ENCODE peak calls at places on chromosomes 12 and 14, in nine cellular contexts. One of them, this sample, is unnamed.

GRCh38 chr12:6944381-6945186 is 762 bp downstream of the C12orf57 start:
- DNase-seq in NCI-H748 treated with DMSO at 0.1 percent for 48 hours: peak; percentile 83
- DNase-seq in K562: peak; percentile 55
- DNase-seq in AG04450: peak; percentile 88
- DNase-seq in stomach: peak; percentile 95
- DNase-seq in left cardiac atrium: peak; percentile 94
- DNase-seq in activated CD4-positive, alpha-beta T cell treated with anti-CD3 and anti-CD28 coated beads, Interleukin-2, amount 10 ng/mL, durations not matched to agents 7 days and 5 days: peak; percentile 92
- DNase-seq in lower lobe of right lung: peak; percentile 95
- DNase-seq in T-helper 9 cell: peak; percentile 80
- DNase-seq in this sample: peak; percentile 94

GRCh38 chr12:91994208-91994797 is 151.3 kb downstream of the BTG1 start:
- DNase-seq in NCI-H748 treated with DMSO at 0.1 percent for 48 hours: no peak
- DNase-seq in K562: no peak
- DNase-seq in AG04450: no peak
- DNase-seq in stomach: no peak
- DNase-seq in left cardiac atrium: no peak
- DNase-seq in activated CD4-positive, alpha-beta T cell treated with anti-CD3 and anti-CD28 coated beads, Interleukin-2, amount 10 ng/mL, durations not matched to agents 7 days and 5 days: no peak
- DNase-seq in lower lobe of right lung: no peak
- DNase-seq in T-helper 9 cell: no peak
- DNase-seq in this sample: no peak

GRCh38 chr14:104844306-104845032 is 20.6 kb upstream of the CEP170B start:
- DNase-seq in NCI-H748 treated with DMSO at 0.1 percent for 48 hours: no peak
- DNase-seq in K562: no peak
- DNase-seq in AG04450: no peak
- DNase-seq in stomach: no peak
- DNase-seq in left cardiac atrium: no peak
- DNase-seq in activated CD4-positive, alpha-beta T cell treated with anti-CD3 and anti-CD28 coated beads, Interleukin-2, amount 10 ng/mL, durations not matched to agents 7 days and 5 days: no peak
- DNase-seq in lower lobe of right lung: no peak
- DNase-seq in T-helper 9 cell: no peak
- DNase-seq in this sample: no peak

GRCh38 chr12:77734489-77734888 is 96.2 kb upstream of the NAV3 start:
- DNase-seq in NCI-H748 treated with DMSO at 0.1 percent for 48 hours: peak; percentile 17
- DNase-seq in K562: no peak
- DNase-seq in AG04450: no peak
- DNase-seq in stomach: no peak
- DNase-seq in left cardiac atrium: no peak
- DNase-seq in activated CD4-positive, alpha-beta T cell treated with anti-CD3 and anti-CD28 coated beads, Interleukin-2, amount 10 ng/mL, durations not matched to agents 7 days and 5 days: no peak
- DNase-seq in lower lobe of right lung: no peak
- DNase-seq in T-helper 9 cell: no peak
- DNase-seq in this sample: no peak

GRCh38 chr12:115990241-115990640 is 287.3 kb downstream of the MED13L start:
- DNase-seq in NCI-H748 treated with DMSO at 0.1 percent for 48 hours: no peak
- DNase-seq in K562: no peak
- DNase-seq in AG04450: no peak
- DNase-seq in stomach: no peak
- DNase-seq in left cardiac atrium: no peak
- DNase-seq in activated CD4-positive, alpha-beta T cell treated with anti-CD3 and anti-CD28 coated beads, Interleukin-2, amount 10 ng/mL, durations not matched to agents 7 days and 5 days: no peak
- DNase-seq in lower lobe of right lung: no peak
- DNase-seq in T-helper 9 cell: no peak
- DNase-seq in this sample: no peak

GRCh38 chr14:31428011-31428410 is 7.7 kb upstream of the HEATR5A start:
- DNase-seq in NCI-H748 treated with DMSO at 0.1 percent for 48 hours: no peak
- DNase-seq in K562: no peak
- DNase-seq in AG04450: no peak
- DNase-seq in stomach: no peak
- DNase-seq in left cardiac atrium: no peak
- DNase-seq in activated CD4-positive, alpha-beta T cell treated with anti-CD3 and anti-CD28 coated beads, Interleukin-2, amount 10 ng/mL, durations not matched to agents 7 days and 5 days: no peak
- DNase-seq in lower lobe of right lung: no peak
- DNase-seq in T-helper 9 cell: no peak
- DNase-seq in this sample: no peak

GRCh38 chr12:42482086-42482819 is 107.3 kb downstream of the PRICKLE1 start:
- DNase-seq in NCI-H748 treated with DMSO at 0.1 percent for 48 hours: peak; percentile 48
- DNase-seq in K562: no peak
- DNase-seq in AG04450: no peak
- DNase-seq in stomach: peak; percentile 72
- DNase-seq in left cardiac atrium: peak; percentile 78
- DNase-seq in activated CD4-positive, alpha-beta T cell treated with anti-CD3 and anti-CD28 coated beads, Interleukin-2, amount 10 ng/mL, durations not matched to agents 7 days and 5 days: no peak
- DNase-seq in lower lobe of right lung: peak; percentile 81
- DNase-seq in T-helper 9 cell: no peak
- DNase-seq in this sample: peak; percentile 53

GRCh38 chr12:39972119-39972518 is 133.8 kb downstream of the SLC2A13 start:
- DNase-seq in NCI-H748 treated with DMSO at 0.1 percent for 48 hours: no peak
- DNase-seq in K562: peak; percentile 11
- DNase-seq in AG04450: no peak
- DNase-seq in stomach: no peak
- DNase-seq in left cardiac atrium: no peak
- DNase-seq in activated CD4-positive, alpha-beta T cell treated with anti-CD3 and anti-CD28 coated beads, Interleukin-2, amount 10 ng/mL, durations not matched to agents 7 days and 5 days: no peak
- DNase-seq in lower lobe of right lung: no peak
- DNase-seq in T-helper 9 cell: no peak
- DNase-seq in this sample: no peak

GRCh38 chr12:85441740-85442139 is 161.7 kb downstream of the ALX1 start:
- DNase-seq in NCI-H748 treated with DMSO at 0.1 percent for 48 hours: no peak
- DNase-seq in K562: no peak
- DNase-seq in AG04450: no peak
- DNase-seq in stomach: no peak
- DNase-seq in left cardiac atrium: no peak
- DNase-seq in activated CD4-positive, alpha-beta T cell treated with anti-CD3 and anti-CD28 coated beads, Interleukin-2, amount 10 ng/mL, durations not matched to agents 7 days and 5 days: no peak
- DNase-seq in lower lobe of right lung: no peak
- DNase-seq in T-helper 9 cell: no peak
- DNase-seq in this sample: no peak

GRCh38 chr12:1457901-1458300 is 136.5 kb downstream of the FBXL14 start:
- DNase-seq in NCI-H748 treated with DMSO at 0.1 percent for 48 hours: no peak
- DNase-seq in K562: no peak
- DNase-seq in AG04450: peak; percentile 55
- DNase-seq in stomach: no peak
- DNase-seq in left cardiac atrium: no peak
- DNase-seq in activated CD4-positive, alpha-beta T cell treated with anti-CD3 and anti-CD28 coated beads, Interleukin-2, amount 10 ng/mL, durations not matched to agents 7 days and 5 days: no peak
- DNase-seq in lower lobe of right lung: no peak
- DNase-seq in T-helper 9 cell: no peak
- DNase-seq in this sample: no peak

GRCh38 chr12:32423598-32423997 is 24.2 kb downstream of the FGD4 start:
- DNase-seq in NCI-H748 treated with DMSO at 0.1 percent for 48 hours: no peak
- DNase-seq in K562: no peak
- DNase-seq in AG04450: no peak
- DNase-seq in stomach: no peak
- DNase-seq in left cardiac atrium: no peak
- DNase-seq in activated CD4-positive, alpha-beta T cell treated with anti-CD3 and anti-CD28 coated beads, Interleukin-2, amount 10 ng/mL, durations not matched to agents 7 days and 5 days: no peak
- DNase-seq in lower lobe of right lung: no peak
- DNase-seq in T-helper 9 cell: no peak
- DNase-seq in this sample: no peak

GRCh38 chr12:1925125-1925963 is 6.9 kb upstream of the CACNA2D4 start:
- DNase-seq in NCI-H748 treated with DMSO at 0.1 percent for 48 hours: no peak
- DNase-seq in K562: no peak
- DNase-seq in AG04450: no peak
- DNase-seq in stomach: peak; percentile 22
- DNase-seq in left cardiac atrium: no peak
- DNase-seq in activated CD4-positive, alpha-beta T cell treated with anti-CD3 and anti-CD28 coated beads, Interleukin-2, amount 10 ng/mL, durations not matched to agents 7 days and 5 days: peak; percentile 5
- DNase-seq in lower lobe of right lung: peak; percentile 14
- DNase-seq in T-helper 9 cell: no peak
- DNase-seq in this sample: no peak

This sample was measured in mucosa of gallbladder.